ENCODE peak calls at places on chromosomes 4 and X, in eight cellular contexts. H, F, S, V, Y, G, P and J are unnamed samples.

GRCh38 chrX:140766024-140766611 is 56.6 kb downstream of the LINC00632 start:
- DNase-seq in H (peak; percentile 0), F (peak; percentile 12), S (peak; percentile 33), V (no peak), Y (peak; percentile 23), G (peak; percentile 51), P (no peak), J (peak; percentile 6)

GRCh38 chrX:108736509-108737479 is at the start of gene IRS4:
- DNase-seq in H (no peak), F (no peak), S (peak; percentile 33), V (no peak), Y (no peak), G (no peak), P (peak; percentile 3), J (no peak)

GRCh38 chrX:48896611-48897011 is 957 bp downstream of the TIMM17B start:
- DNase-seq in H (no peak), F (no peak), S (no peak), V (no peak), Y (no peak), G (no peak), P (no peak), J (no peak)

GRCh38 chr4:21593268-21594002 is 355.1 kb downstream of the KCNIP4 start:
- DNase-seq in H (no peak), F (peak; percentile 87), S (no peak), V (no peak), Y (no peak), G (no peak), P (no peak), J (no peak)

GRCh38 chr4:119656986-119657635 is 28.5 kb upstream of the PDE5A start:
- DNase-seq in H (no peak), F (no peak), S (no peak), V (no peak), Y (no peak), G (no peak), P (peak; percentile 45), J (no peak)

GRCh38 chrX:67545772-67546495 is 2.1 kb downstream of the AR start:
- DNase-seq in H (no peak), F (no peak), S (peak; percentile 17), V (no peak), Y (no peak), G (peak; percentile 65), P (no peak), J (no peak)

GRCh38 chr4:98480535-98480934 is 177.9 kb downstream of the TSPAN5 start:
- DNase-seq in H (no peak), F (no peak), S (no peak), V (no peak), Y (no peak), G (no peak), P (no peak), J (no peak)

GRCh38 chrX:39491548-39492297 is 606.0 kb downstream of the BCOR start:
- DNase-seq in H (no peak), F (no peak), S (no peak), V (no peak), Y (no peak), G (no peak), P (no peak), J (no peak)

GRCh38 chr4:60724623-60725022 is 475.5 kb upstream of the ADGRL3 start:
- DNase-seq in H (no peak), F (no peak), S (no peak), V (no peak), Y (no peak), G (no peak), P (peak; percentile 62), J (no peak)

GRCh38 chr4:83231620-83232056 is 53.0 kb downstream of the COQ2 start:
- DNase-seq in H (no peak), F (no peak), S (no peak), V (no peak), Y (no peak), G (no peak), P (no peak), J (no peak)

GRCh38 chr4:74374561-74375327 is 9.8 kb downstream of the EREG start:
- DNase-seq in H (peak; percentile 28), F (no peak), S (no peak), V (no peak), Y (no peak), G (no peak), P (peak; percentile 70), J (no peak)

GRCh38 chr4:54077812-54078211 is 13.4 kb upstream of the CHIC2 start:
- DNase-seq in H (no peak), F (no peak), S (no peak), V (no peak), Y (no peak), G (no peak), P (no peak), J (no peak)

GRCh38 chr4:118909173-118909956 is 20.7 kb downstream of the SYNPO2 start:
- DNase-seq in H (no peak), F (no peak), S (no peak), V (no peak), Y (no peak), G (no peak), P (no peak), J (no peak)

GRCh38 chrX:153862369-153863250 is 23.4 kb downstream of the L1CAM start:
- DNase-seq in H (no peak), F (no peak), S (no peak), V (no peak), Y (no peak), G (no peak), P (no peak), J (no peak)

GRCh38 chr4:169253087-169253675 is 17.6 kb downstream of the SH3RF1 start:
- DNase-seq in H (no peak), F (peak; percentile 37), S (no peak), V (no peak), Y (no peak), G (no peak), P (no peak), J (no peak)

GRCh38 chr4:20046179-20046578 is 205.5 kb upstream of the SLIT2 start:
- DNase-seq in H (peak; percentile 10), F (no peak), S (no peak), V (no peak), Y (no peak), G (no peak), P (no peak), J (no peak)

GRCh38 chr4:114383055-114383454 is 215.6 kb upstream of the UGT8 start:
- DNase-seq in H (no peak), F (no peak), S (no peak), V (no peak), Y (no peak), G (no peak), P (no peak), J (no peak)

GRCh38 chr4:167032876-167033275 is 201.4 kb downstream of the SPOCK3 start:
- DNase-seq in H (peak; percentile 7), F (no peak), S (no peak), V (no peak), Y (no peak), G (no peak), P (no peak), J (no peak)

GRCh38 chr4:25984796-25985195 is 70.8 kb downstream of the SMIM20 start:
- DNase-seq in H (no peak), F (no peak), S (no peak), V (no peak), Y (no peak), G (no peak), P (no peak), J (no peak)

GRCh38 chrX:11239230-11239629 is 54.0 kb upstream of the AMELX start:
- DNase-seq in H (no peak), F (no peak), S (no peak), V (no peak), Y (no peak), G (no peak), P (peak; percentile 26), J (no peak)

GRCh38 chr4:1834047-1834769 is 21.7 kb downstream of the LETM1 start:
- DNase-seq in H (peak; percentile 80), F (no peak), S (no peak), V (no peak), Y (no peak), G (no peak), P (no peak), J (no peak)

GRCh38 chrX:140765043-140765784 is 55.7 kb downstream of the LINC00632 start:
- DNase-seq in H (no peak), F (no peak), S (peak; percentile 7), V (no peak), Y (no peak), G (no peak), P (no peak), J (no peak)